ENCODE peak calls at places on chromosomes 5 and 9, in nine cellular contexts. D is psoas muscle; F is AG08396; V is choroid plexus epithelial cell; L is NCI-H460; P is CD4-positive, CD25-positive, alpha-beta regulatory T cell; T is GM12865; R is nephron progenitor cell; X is CD4-positive, alpha-beta T cell. Q is an unnamed sample.

GRCh38 chr5:129399069-129399468 is 61.0 kb upstream of the ADAMTS19 start:
- DNase-seq in D (no peak), F (no peak), V (no peak), L (no peak), P (no peak), T (no peak), R (no peak), X (no peak), Q (no peak)

GRCh38 chr9:125878241-125878640 is 131.1 kb downstream of the PBX3 start:
- DNase-seq in D (no peak), F (no peak), V (peak), L (no peak), P (no peak), T (no peak), R (no peak), X (no peak), Q (no peak)

GRCh38 chr5:129905467-129906176 is 1.4 kb downstream of the CHSY3 start:
- DNase-seq in D (peak), F (no peak), V (peak), L (peak), P (no peak), T (peak), R (peak), X (no peak), Q (peak)

GRCh38 chr9:98419260-98419603 is 163.8 kb upstream of the TBC1D2 start:
- DNase-seq in D (no peak), F (no peak), V (no peak), L (no peak), P (no peak), T (no peak), R (no peak), X (no peak), Q (no peak)

GRCh38 chr5:139138109-139138508 is 60.1 kb downstream of the SIL1 start:
- DNase-seq in D (no peak), F (no peak), V (peak), L (no peak), P (no peak), T (no peak), R (no peak), X (no peak), Q (no peak)

GRCh38 chr9:14383296-14383695 is 69.4 kb upstream of the NFIB start:
- DNase-seq in D (no peak), F (peak), V (peak), L (no peak), P (no peak), T (no peak), R (no peak), X (no peak), Q (no peak)

GRCh38 chr5:73424489-73425102 is 24.0 kb downstream of the FOXD1 start:
- DNase-seq in D (no peak), F (no peak), V (peak), L (no peak), P (no peak), T (no peak), R (no peak), X (no peak), Q (no peak)

GRCh38 chr9:124239249-124240073 is 18.3 kb upstream of the NEK6 start:
- DNase-seq in D (no peak), F (no peak), V (no peak), L (no peak), P (no peak), T (peak), R (no peak), X (no peak), Q (no peak)

GRCh38 chr9:128553695-128554094 is 1.3 kb downstream of the SPTAN1 start:
- DNase-seq in D (no peak), F (peak), V (peak), L (no peak), P (no peak), T (no peak), R (no peak), X (no peak), Q (no peak)

GRCh38 chr5:88952996-88953643 is 70.1 kb upstream of the MEF2C start:
- DNase-seq in D (no peak), F (no peak), V (no peak), L (no peak), P (no peak), T (peak), R (no peak), X (no peak), Q (no peak)

GRCh38 chr5:82376309-82376708 is 98.2 kb upstream of the RPS23 start:
- DNase-seq in D (no peak), F (no peak), V (no peak), L (no peak), P (no peak), T (no peak), R (no peak), X (no peak), Q (no peak)

GRCh38 chr9:89519393-89519805 is 21.5 kb upstream of the SEMA4D start:
- DNase-seq in D (peak), F (no peak), V (peak), L (no peak), P (no peak), T (peak), R (no peak), X (no peak), Q (peak)

GRCh38 chr5:111389390-111390082 is 122.8 kb downstream of the STARD4 start:
- DNase-seq in D (no peak), F (peak), V (peak), L (no peak), P (no peak), T (no peak), R (no peak), X (no peak), Q (no peak)

GRCh38 chr5:135703026-135703550 is 124.3 kb upstream of the CXCL14 start:
- DNase-seq in D (no peak), F (no peak), V (no peak), L (no peak), P (no peak), T (no peak), R (no peak), X (no peak), Q (no peak)

GRCh38 chr5:139212484-139212883 is 14.3 kb upstream of the SIL1 start:
- DNase-seq in D (no peak), F (no peak), V (no peak), L (no peak), P (no peak), T (no peak), R (no peak), X (no peak), Q (no peak)

GRCh38 chr5:11214851-11215250 is 453.8 kb upstream of the DAP start:
- DNase-seq in D (no peak), F (no peak), V (no peak), L (no peak), P (no peak), T (no peak), R (no peak), X (no peak), Q (no peak)

GRCh38 chr5:59757442-59757841 is 136.1 kb downstream of the PDE4D start:
- DNase-seq in D (no peak), F (no peak), V (peak), L (no peak), P (no peak), T (no peak), R (no peak), X (no peak), Q (no peak)

GRCh38 chr5:79876510-79876909 is 114.6 kb downstream of the MTX3 start:
- DNase-seq in D (no peak), F (no peak), V (no peak), L (no peak), P (no peak), T (no peak), R (no peak), X (no peak), Q (no peak)

GRCh38 chr5:150317048-150318003 is 14.6 kb upstream of the ARSI start:
- DNase-seq in D (peak), F (peak), V (peak), L (peak), P (no peak), T (no peak), R (peak), X (no peak), Q (peak)

GRCh38 chr9:130932220-130933069 is 6.6 kb downstream of the FIBCD1 start:
- DNase-seq in D (no peak), F (peak), V (no peak), L (no peak), P (no peak), T (peak), R (peak), X (no peak), Q (no peak)

GRCh38 chr5:111231053-111231586 is 6.9 kb downstream of the CAMK4 start:
- DNase-seq in D (no peak), F (no peak), V (no peak), L (no peak), P (no peak), T (no peak), R (no peak), X (no peak), Q (no peak)

GRCh38 chr5:177402271-177403043 is 2.0 kb upstream of the PFN3 start:
- DNase-seq in D (peak), F (peak), V (peak), L (peak), P (peak), T (peak), R (peak), X (peak), Q (peak)

GRCh38 chr9:74771262-74771585 is 116.5 kb downstream of the TRPM6 start:
- DNase-seq in D (no peak), F (no peak), V (no peak), L (no peak), P (no peak), T (no peak), R (no peak), X (no peak), Q (no peak)

GRCh38 chr9:134589748-134590147 is 51.9 kb upstream of the COL5A1 start:
- DNase-seq in D (no peak), F (no peak), V (no peak), L (no peak), P (no peak), T (no peak), R (no peak), X (no peak), Q (no peak)

GRCh38 chr5:75993638-75994037 is 89.5 kb upstream of the SV2C start:
- DNase-seq in D (no peak), F (no peak), V (no peak), L (no peak), P (no peak), T (no peak), R (no peak), X (no peak), Q (no peak)

GRCh38 chr9:27053369-27054057 is 48.0 kb upstream of the LRRC19 start:
- DNase-seq in D (no peak), F (no peak), V (peak), L (no peak), P (no peak), T (no peak), R (no peak), X (no peak), Q (no peak)

Q was measured in kidney.